ENCODE peak calls at places on chromosomes 3 and 15, in seven cellular contexts. One of them, this sample, is unnamed.

GRCh38 chr15:65579762-65580161 is 31.2 kb downstream of the INTS14 start:
- DNase-seq in fibroblast of the aortic adventitia: no peak
- DNase-seq in spleen: no peak
- DNase-seq in upper lobe of right lung: no peak
- DNase-seq in A549: no peak
- DNase-seq in epithelial cell of esophagus: no peak
- DNase-seq in uterus: no peak
- DNase-seq in this sample: no peak

GRCh38 chr15:49918106-49918505 is 200.9 kb downstream of the ATP8B4 start:
- DNase-seq in uterus: no peak
- DNase-seq in spleen: no peak
- DNase-seq in A549: no peak
- DNase-seq in epithelial cell of esophagus: peak; percentile 50
- DNase-seq in fibroblast of the aortic adventitia: peak; percentile 52
- DNase-seq in upper lobe of right lung: no peak
- DNase-seq in this sample: no peak

GRCh38 chr3:126083511-126083912 is 412 bp downstream of the SLC41A3 start:
- DNase-seq in epithelial cell of esophagus: peak; percentile 56
- DNase-seq in spleen: peak; percentile 91
- DNase-seq in fibroblast of the aortic adventitia: peak; percentile 14
- DNase-seq in uterus: no peak
- DNase-seq in upper lobe of right lung: peak; percentile 76
- DNase-seq in A549: peak; percentile 35
- DNase-seq in this sample: no peak

GRCh38 chr3:193773266-193774183 is 180.5 kb downstream of the OPA1 start:
- DNase-seq in spleen: no peak
- DNase-seq in A549: no peak
- DNase-seq in uterus: no peak
- DNase-seq in fibroblast of the aortic adventitia: peak; percentile 53
- DNase-seq in upper lobe of right lung: no peak
- DNase-seq in epithelial cell of esophagus: no peak
- DNase-seq in this sample: no peak

GRCh38 chr15:44662478-44663409 is 718 bp downstream of the SPG11 start:
- DNase-seq in spleen: peak; percentile 96
- DNase-seq in A549: peak; percentile 37
- DNase-seq in upper lobe of right lung: peak; percentile 88
- DNase-seq in epithelial cell of esophagus: peak; percentile 62
- DNase-seq in fibroblast of the aortic adventitia: peak; percentile 53
- DNase-seq in uterus: peak; percentile 59
- DNase-seq in this sample: peak; percentile 52

GRCh38 chr3:57557088-57557537 is 1.0 kb downstream of the PDE12 start:
- DNase-seq in upper lobe of right lung: no peak
- DNase-seq in epithelial cell of esophagus: peak; percentile 62
- DNase-seq in fibroblast of the aortic adventitia: peak; percentile 31
- DNase-seq in spleen: no peak
- DNase-seq in uterus: no peak
- DNase-seq in A549: peak; percentile 13
- DNase-seq in this sample: no peak

GRCh38 chr15:88238618-88239430 is 17.7 kb downstream of the NTRK3 start:
- DNase-seq in uterus: no peak
- DNase-seq in A549: no peak
- DNase-seq in upper lobe of right lung: peak; percentile 22
- DNase-seq in spleen: peak; percentile 47
- DNase-seq in epithelial cell of esophagus: peak; percentile 14
- DNase-seq in fibroblast of the aortic adventitia: peak; percentile 98
- DNase-seq in this sample: no peak

GRCh38 chr3:16253601-16254000 is 11.1 kb downstream of the DPH3 start:
- DNase-seq in A549: no peak
- DNase-seq in upper lobe of right lung: peak; percentile 78
- DNase-seq in fibroblast of the aortic adventitia: peak; percentile 64
- DNase-seq in spleen: peak; percentile 59
- DNase-seq in epithelial cell of esophagus: peak; percentile 51
- DNase-seq in uterus: no peak
- DNase-seq in this sample: no peak

GRCh38 chr15:68256675-68257450 is 20.7 kb upstream of the FEM1B start:
- DNase-seq in epithelial cell of esophagus: peak; percentile 97
- DNase-seq in upper lobe of right lung: peak; percentile 96
- DNase-seq in spleen: peak; percentile 92
- DNase-seq in fibroblast of the aortic adventitia: peak; percentile 87
- DNase-seq in A549: peak; percentile 64
- DNase-seq in uterus: peak; percentile 91
- DNase-seq in this sample: no peak

GRCh38 chr3:87796137-87796899 is 262.5 kb downstream of the CGGBP1 start:
- DNase-seq in fibroblast of the aortic adventitia: peak; percentile 49
- DNase-seq in A549: no peak
- DNase-seq in spleen: no peak
- DNase-seq in epithelial cell of esophagus: no peak
- DNase-seq in uterus: no peak
- DNase-seq in upper lobe of right lung: no peak
- DNase-seq in this sample: no peak

GRCh38 chr15:34708422-34708821 is 46.4 kb downstream of the GJD2 start:
- DNase-seq in fibroblast of the aortic adventitia: peak; percentile 58
- DNase-seq in uterus: no peak
- DNase-seq in upper lobe of right lung: no peak
- DNase-seq in A549: peak; percentile 38
- DNase-seq in spleen: no peak
- DNase-seq in epithelial cell of esophagus: peak; percentile 75
- DNase-seq in this sample: peak; percentile 27

GRCh38 chr3:103991461-103992115 is 1375.1 kb upstream of the ALCAM start:
- DNase-seq in upper lobe of right lung: no peak
- DNase-seq in uterus: no peak
- DNase-seq in spleen: no peak
- DNase-seq in fibroblast of the aortic adventitia: peak; percentile 0
- DNase-seq in epithelial cell of esophagus: peak; percentile 44
- DNase-seq in A549: no peak
- DNase-seq in this sample: peak; percentile 11

GRCh38 chr3:45252833-45253232 is 26.7 kb upstream of the TMEM158 start:
- DNase-seq in A549: no peak
- DNase-seq in epithelial cell of esophagus: no peak
- DNase-seq in uterus: no peak
- DNase-seq in fibroblast of the aortic adventitia: no peak
- DNase-seq in upper lobe of right lung: no peak
- DNase-seq in spleen: no peak
- DNase-seq in this sample: no peak

GRCh38 chr3:24060055-24060454 is 115.0 kb downstream of the NR1D2 start:
- DNase-seq in spleen: no peak
- DNase-seq in uterus: no peak
- DNase-seq in A549: no peak
- DNase-seq in fibroblast of the aortic adventitia: peak; percentile 40
- DNase-seq in epithelial cell of esophagus: peak; percentile 94
- DNase-seq in upper lobe of right lung: no peak
- DNase-seq in this sample: no peak

GRCh38 chr3:69031635-69032034 is 18.2 kb upstream of the EOGT start:
- DNase-seq in uterus: no peak
- DNase-seq in epithelial cell of esophagus: no peak
- DNase-seq in upper lobe of right lung: no peak
- DNase-seq in spleen: no peak
- DNase-seq in fibroblast of the aortic adventitia: no peak
- DNase-seq in A549: no peak
- DNase-seq in this sample: no peak

GRCh38 chr3:143973352-143974021 is 1.9 kb downstream of the DIPK2A start:
- DNase-seq in A549: peak; percentile 13
- DNase-seq in epithelial cell of esophagus: peak; percentile 32
- DNase-seq in spleen: no peak
- DNase-seq in fibroblast of the aortic adventitia: peak; percentile 50
- DNase-seq in upper lobe of right lung: no peak
- DNase-seq in uterus: no peak
- DNase-seq in this sample: no peak

DNA sequence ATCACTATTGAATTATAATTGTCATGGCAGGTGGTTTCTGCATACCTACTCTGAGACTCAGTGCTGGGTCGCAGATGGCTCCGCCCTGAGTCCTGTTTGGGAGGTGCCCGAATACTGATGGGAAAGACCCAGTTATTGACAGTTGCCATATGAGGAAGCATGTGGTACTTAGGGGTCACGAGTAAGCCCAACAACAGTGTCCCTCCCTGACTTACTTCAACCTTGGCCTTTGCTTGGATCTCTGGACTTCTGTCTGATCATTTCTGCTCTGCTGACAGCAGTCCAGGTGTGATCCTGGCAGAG is 16.8 kb downstream of the MRAS start:
- DNase-seq in epithelial cell of esophagus: no peak
- DNase-seq in uterus: no peak
- DNase-seq in upper lobe of right lung: peak; percentile 38
- DNase-seq in spleen: peak; percentile 30
- DNase-seq in A549: no peak
- DNase-seq in fibroblast of the aortic adventitia: no peak
- DNase-seq in this sample: no peak
- H3K4me3 ChIP-seq in epithelial cell of esophagus: no peak overlapping the region
- H3K4me3 ChIP-seq in uterus: no peak overlapping the region
- H3K4me3 ChIP-seq in upper lobe of right lung: no peak overlapping the region
- H3K4me3 ChIP-seq in spleen: no peak overlapping the region
- H3K4me3 ChIP-seq in A549: no peak overlapping the region
- H3K4me3 ChIP-seq in fibroblast of the aortic adventitia: no peak overlapping the region
- H3K4me3 ChIP-seq in this sample: no peak overlapping the region

GRCh38 chr3:128075516-128076464 is 23.6 kb downstream of the SEC61A1 start:
- DNase-seq in uterus: peak; percentile 91
- DNase-seq in fibroblast of the aortic adventitia: peak; percentile 87
- DNase-seq in upper lobe of right lung: peak; percentile 95
- DNase-seq in A549: peak; percentile 40
- DNase-seq in spleen: peak; percentile 97
- DNase-seq in epithelial cell of esophagus: peak; percentile 83
- DNase-seq in this sample: peak; percentile 7
- H3K4me3 ChIP-seq in uterus: peak overlapping the region; percentile 38
- H3K4me3 ChIP-seq in fibroblast of the aortic adventitia: peak overlapping the region; percentile 51
- H3K4me3 ChIP-seq in upper lobe of right lung: peak overlapping the region; percentile 51
- H3K4me3 ChIP-seq in A549: peak overlapping the region; percentile 21
- H3K4me3 ChIP-seq in spleen: peak overlapping the region; percentile 58
- H3K4me3 ChIP-seq in epithelial cell of esophagus: peak overlapping the region; percentile 46
- H3K4me3 ChIP-seq in this sample: no peak overlapping the region

DNA sequence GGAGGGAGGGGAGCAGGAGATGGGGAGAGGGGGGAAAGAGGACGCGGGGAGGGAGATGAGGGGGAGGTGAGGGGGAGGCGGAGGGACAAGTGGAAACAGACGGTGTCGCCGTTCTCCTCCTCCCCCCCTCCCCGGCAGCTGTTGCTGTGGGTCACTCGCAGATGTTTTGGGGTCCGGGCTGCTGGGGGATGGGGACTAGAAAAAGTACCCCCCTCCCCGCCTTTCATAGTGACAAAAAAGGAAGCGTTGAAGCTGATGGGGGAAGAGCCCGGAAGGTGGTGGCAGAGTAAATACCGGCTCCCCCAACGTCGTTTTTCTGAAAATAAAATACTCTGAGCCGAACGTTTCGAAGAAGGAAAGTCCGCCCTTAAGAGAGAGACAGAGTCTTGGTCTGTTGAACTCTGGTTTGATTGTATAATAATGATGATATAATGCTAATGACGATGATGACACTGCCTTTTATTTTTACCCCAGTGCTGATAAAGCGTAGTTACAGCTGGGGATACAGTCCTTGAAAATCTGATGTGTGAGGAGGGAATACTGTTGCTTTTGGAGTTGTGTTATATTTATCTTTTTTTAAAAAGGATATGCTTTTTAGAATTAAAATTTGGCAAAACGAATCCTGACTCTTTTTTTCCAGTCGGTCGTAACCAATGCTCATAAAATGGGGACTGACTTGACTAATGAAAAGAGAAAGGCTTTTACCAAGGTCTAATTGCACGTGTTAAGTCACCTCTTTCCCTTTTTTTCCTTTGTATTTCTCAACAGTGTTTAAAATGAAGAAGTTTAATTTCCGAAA is 997 bp downstream of the STXBP5L start:
- DNase-seq in A549: no peak
- DNase-seq in uterus: no peak
- DNase-seq in fibroblast of the aortic adventitia: peak; percentile 3
- DNase-seq in epithelial cell of esophagus: no peak
- DNase-seq in upper lobe of right lung: no peak
- DNase-seq in spleen: no peak
- DNase-seq in this sample: peak; percentile 19
- H3K4me3 ChIP-seq in A549: peak overlapping the region; percentile 49
- H3K4me3 ChIP-seq in uterus: peak overlapping the region; percentile 43
- H3K4me3 ChIP-seq in fibroblast of the aortic adventitia: peak overlapping the region; percentile 53
- H3K4me3 ChIP-seq in epithelial cell of esophagus: no peak overlapping the region
- H3K4me3 ChIP-seq in upper lobe of right lung: peak overlapping the region; percentile 36
- H3K4me3 ChIP-seq in spleen: peak overlapping the region; percentile 29
- H3K4me3 ChIP-seq in this sample: peak overlapping the region; percentile 54

GRCh38 chr3:49717539-49718418 is 1.7 kb downstream of the AMIGO3 start:
- DNase-seq in upper lobe of right lung: peak; percentile 69
- DNase-seq in fibroblast of the aortic adventitia: no peak
- DNase-seq in epithelial cell of esophagus: no peak
- DNase-seq in uterus: no peak
- DNase-seq in spleen: peak; percentile 80
- DNase-seq in A549: no peak
- DNase-seq in this sample: no peak

GRCh38 chr3:49716691-49717538 is 2.6 kb downstream of the AMIGO3 start:
- DNase-seq in spleen: no peak
- DNase-seq in upper lobe of right lung: peak; percentile 61
- DNase-seq in uterus: no peak
- DNase-seq in A549: no peak
- DNase-seq in epithelial cell of esophagus: no peak
- DNase-seq in fibroblast of the aortic adventitia: no peak
- DNase-seq in this sample: no peak

GRCh38 chr3:49720383-49721164 is 1.1 kb upstream of the AMIGO3 start:
- DNase-seq in uterus: no peak
- DNase-seq in spleen: peak; percentile 74
- DNase-seq in fibroblast of the aortic adventitia: no peak
- DNase-seq in epithelial cell of esophagus: no peak
- DNase-seq in A549: no peak
- DNase-seq in upper lobe of right lung: peak; percentile 63
- DNase-seq in this sample: no peak

GRCh38 chr3:49719214-49719884 is at the start of gene AMIGO3:
- DNase-seq in spleen: peak; percentile 98
- DNase-seq in epithelial cell of esophagus: peak; percentile 96
- DNase-seq in upper lobe of right lung: peak; percentile 98
- DNase-seq in uterus: peak; percentile 95
- DNase-seq in fibroblast of the aortic adventitia: peak; percentile 89
- DNase-seq in A549: peak; percentile 96
- DNase-seq in this sample: peak; percentile 81

DNA sequence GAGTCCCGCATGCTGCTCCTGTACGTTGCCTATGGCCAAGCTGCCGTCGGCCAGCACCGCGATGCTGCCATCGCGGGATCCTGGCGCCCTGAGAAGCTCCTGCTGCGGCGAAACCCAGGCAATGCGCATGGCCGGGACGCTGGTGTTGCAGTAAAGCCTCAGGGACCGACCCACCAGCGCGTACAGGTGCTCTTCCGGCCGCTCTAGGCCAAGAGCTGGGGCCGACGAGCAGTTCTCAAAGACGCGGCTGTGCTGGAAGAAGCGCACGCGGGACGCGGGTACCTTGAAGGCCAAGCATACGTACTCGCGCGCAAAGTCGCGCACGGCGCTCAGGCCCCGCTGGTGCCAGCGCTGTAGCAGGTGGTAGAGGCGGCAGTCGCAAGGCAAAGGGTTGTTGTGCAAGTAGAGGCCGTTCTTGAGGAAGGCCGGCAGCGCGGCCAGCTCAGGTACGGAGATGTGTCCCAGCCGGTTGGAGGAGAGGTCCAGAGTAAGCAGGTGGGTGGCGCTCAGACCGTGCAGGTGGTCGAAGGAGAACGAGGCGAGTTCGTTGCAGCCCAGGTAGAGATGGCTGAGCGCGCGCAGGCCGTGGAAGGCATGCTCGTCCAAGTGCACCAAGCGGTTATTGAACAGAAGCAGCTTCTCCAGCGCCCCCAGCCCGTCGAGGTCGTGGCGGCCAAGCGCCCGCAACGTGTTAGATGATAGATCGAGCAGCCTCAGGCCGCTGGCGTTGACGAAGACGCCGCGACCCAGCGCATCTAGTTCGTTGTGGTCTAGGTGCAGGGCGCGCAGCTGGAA is 868 bp downstream of the AMIGO3 start:
- DNase-seq in epithelial cell of esophagus: peak; percentile 47
- DNase-seq in upper lobe of right lung: peak; percentile 74
- DNase-seq in spleen: peak; percentile 85
- DNase-seq in uterus: no peak
- DNase-seq in A549: no peak
- DNase-seq in fibroblast of the aortic adventitia: no peak
- DNase-seq in this sample: no peak
- H3K4me3 ChIP-seq in epithelial cell of esophagus: peak overlapping the region; percentile 46
- H3K4me3 ChIP-seq in upper lobe of right lung: peak overlapping the region; percentile 65
- H3K4me3 ChIP-seq in spleen: peak overlapping the region; percentile 54
- H3K4me3 ChIP-seq in uterus: peak overlapping the region; percentile 45
- H3K4me3 ChIP-seq in A549: no peak overlapping the region
- H3K4me3 ChIP-seq in fibroblast of the aortic adventitia: peak overlapping the region; percentile 68
- H3K4me3 ChIP-seq in this sample: peak overlapping the region; percentile 57

This sample was measured in Jurkat, Clone E6-1.